ENCODE peak calls at places on chromosomes 13 and 19, in four cellular contexts. G is CD4-positive, alpha-beta memory T cell; D is AG10803; U is mucosa of gallbladder. S is an unnamed sample.

GRCh38 chr19:2014081-2014693 is 1.3 kb downstream of the BTBD2 start:
- DNase-seq in U (no peak), D (no peak), G (no peak), S (no peak)

GRCh38 chr19:52369463-52370340 is at the start of gene ZNF880:
- DNase-seq in U (peak; percentile 95), G (peak; percentile 88), D (peak; percentile 88), S (peak; percentile 99)

GRCh38 chr19:18832331-18833140 is 777 bp downstream of the UPF1 start:
- DNase-seq in G (no peak), D (peak; percentile 25), U (no peak), S (peak; percentile 52)

GRCh38 chr19:46860846-46861690 is at the start of gene ARHGAP35:
- DNase-seq in D (no peak), U (no peak), G (no peak), S (peak; percentile 93)

GRCh38 chr19:45003485-45003884 is 2.2 kb downstream of the RELB start:
- DNase-seq in G (no peak), U (no peak), D (no peak), S (no peak)

GRCh38 chr19:46678110-46678732 is 17.2 kb upstream of the DACT3 start:
- DNase-seq in U (no peak), G (peak; percentile 68), D (no peak), S (peak; percentile 65)

GRCh38 chr19:11594084-11594483 is 3.2 kb upstream of the ZNF627 start:
- DNase-seq in G (no peak), U (no peak), D (no peak), S (no peak)

GRCh38 chr13:47188802-47189201 is 291.9 kb upstream of the HTR2A start:
- DNase-seq in U (no peak), D (peak; percentile 91), G (no peak), S (peak; percentile 74)

GRCh38 chr13:85287528-85287927 is 511.7 kb downstream of the SLITRK6 start:
- DNase-seq in G (no peak), U (no peak), D (no peak), S (no peak)

GRCh38 chr19:8149261-8150094 is at the start of gene FBN3:
- DNase-seq in D (no peak), G (no peak), U (no peak), S (peak; percentile 15)

GRCh38 chr13:27847669-27848068 is 55.4 kb downstream of the GSX1 start:
- DNase-seq in D (no peak), G (no peak), U (no peak), S (no peak)

GRCh38 chr13:98246538-98247172 is 69.6 kb upstream of the RNF113B start:
- DNase-seq in D (no peak), U (no peak), G (no peak), S (no peak)